ENCODE peak calls at places on chromosome 5, in seven cellular contexts. Q is HEK293T; L is ELR; B is fibroblast of mammary gland; F is GM12864; M is lower leg skin; T is activated gamma-delta T cell treated with anti-CD3 and anti-CD28 coated beads, Interleukin-2, amount 50 U/mL, for 16 hours. H is an unnamed sample.

GRCh38 chr5:59358497-59358896 is 535.0 kb downstream of the PDE4D start:
- DNase-seq in L (no peak), B (peak; percentile 11), F (no peak), Q (no peak), T (no peak), M (no peak), H (no peak)

GRCh38 chr5:154830596-154830995 is 19.8 kb downstream of the FAXDC2 start:
- DNase-seq in Q (no peak), F (no peak), T (no peak), B (no peak), L (no peak), M (no peak), H (no peak)

GRCh38 chr5:13339022-13339421 is 605.5 kb downstream of the DNAH5 start:
- DNase-seq in L (no peak), Q (no peak), F (no peak), T (no peak), B (no peak), M (no peak), H (no peak)

GRCh38 chr5:71748360-71748759 is 29.3 kb downstream of the CARTPT start:
- DNase-seq in M (no peak), Q (no peak), B (peak; percentile 13), F (no peak), L (no peak), T (no peak), H (no peak)

GRCh38 chr5:159917919-159918487 is 1.7 kb downstream of the ADRA1B start:
- DNase-seq in M (no peak), L (no peak), T (no peak), F (no peak), B (no peak), Q (no peak), H (no peak)

GRCh38 chr5:176843673-176844072 is 33.3 kb downstream of the UNC5A start:
- DNase-seq in B (no peak), Q (no peak), M (no peak), T (no peak), F (no peak), L (no peak), H (no peak)

GRCh38 chr5:171616002-171616780 is 169.4 kb upstream of the SMIM23 start:
- DNase-seq in F (no peak), L (no peak), B (no peak), Q (no peak), T (no peak), M (peak; percentile 32), H (no peak)

GRCh38 chr5:40689442-40689841 is 9.7 kb downstream of the PTGER4 start:
- DNase-seq in T (no peak), L (peak; percentile 99), F (no peak), B (peak; percentile 99), Q (no peak), M (no peak), H (no peak)

GRCh38 chr5:118592678-118593328 is 395.5 kb downstream of the DTWD2 start:
- DNase-seq in Q (peak; percentile 21), F (no peak), T (no peak), B (no peak), M (no peak), L (peak; percentile 1), H (no peak)

GRCh38 chr5:136890431-136891148 is 525.2 kb upstream of the TRPC7 start:
- DNase-seq in L (no peak), Q (no peak), T (no peak), F (no peak), B (no peak), M (no peak), H (no peak)